ENCODE peak calls at places on chromosomes 2 and 18, in ten cellular contexts. M is stimulated activated CD4-positive, alpha-beta T cell treated with anti-CD3 and anti-CD28 coated beads, Interleukin-1b, Interleukin-23, amount 100 ng/mL, for 24 hours; Z is astrocyte of the spinal cord; L is neural crest cell; N is GM03348; R is GM12864; I is H1; S is bronchial epithelial cell; C is head of caudate nucleus; U is activated naive CD4-positive, alpha-beta T cell. Q is an unnamed sample.

GRCh38 chr2:1838426-1838825 is 94.1 kb upstream of the PXDN start:
- DNase-seq in M (no peak), Z (no peak), L (no peak), N (no peak), R (no peak), I (no peak), S (no peak), C (no peak), U (no peak), Q (no peak)

GRCh38 chr2:160687629-160688028 is 194.0 kb upstream of the RBMS1 start:
- DNase-seq in M (no peak), Z (no peak), L (no peak), N (no peak), R (no peak), I (no peak), S (no peak), C (no peak), U (no peak), Q (no peak)

GRCh38 chr2:54644236-54644635 is 79.2 kb upstream of the EML6 start:
- DNase-seq in M (no peak), Z (no peak), L (no peak), N (no peak), R (no peak), I (no peak), S (no peak), C (no peak), U (no peak), Q (no peak)

GRCh38 chr2:224412064-224412921 is 10.4 kb upstream of the FAM124B start:
- DNase-seq in M (no peak), Z (peak; percentile 32), L (no peak), N (peak; percentile 68), R (no peak), I (no peak), S (peak; percentile 61), C (no peak), U (no peak), Q (peak; percentile 52)

GRCh38 chr18:67520276-67521035 is 3.9 kb upstream of the DSEL start:
- DNase-seq in M (no peak), Z (peak; percentile 81), L (no peak), N (peak; percentile 68), R (no peak), I (no peak), S (no peak), C (no peak), U (no peak), Q (peak; percentile 40)

GRCh38 chr2:234366891-234367290 is 130.0 kb downstream of the ARL4C start:
- DNase-seq in M (no peak), Z (peak; percentile 36), L (no peak), N (peak; percentile 33), R (no peak), I (no peak), S (peak; percentile 57), C (no peak), U (no peak), Q (no peak)

GRCh38 chr2:24404582-24404981 is 44.2 kb upstream of the ITSN2 start:
- DNase-seq in M (no peak), Z (peak; percentile 42), L (no peak), N (peak; percentile 52), R (no peak), I (no peak), S (peak; percentile 14), C (no peak), U (no peak), Q (peak; percentile 69)

GRCh38 chr18:1751249-1751648 is 820.1 kb downstream of the METTL4 start:
- DNase-seq in M (no peak), Z (no peak), L (no peak), N (no peak), R (no peak), I (no peak), S (no peak), C (no peak), U (no peak), Q (no peak)

GRCh38 chr2:31235504-31235902 is 1.6 kb downstream of the EHD3 start:
- DNase-seq in M (no peak), Z (peak; percentile 90), L (no peak), N (peak; percentile 83), R (no peak), I (no peak), S (peak; percentile 64), C (no peak), U (no peak), Q (peak; percentile 90)

GRCh38 chr2:218732761-218733158 is 22.1 kb downstream of the TTLL4 start:
- DNase-seq in M (no peak), Z (peak; percentile 19), L (no peak), N (no peak), R (no peak), I (no peak), S (peak; percentile 21), C (no peak), U (no peak), Q (no peak)

GRCh38 chr2:236959876-236960275 is 125.8 kb upstream of the COPS8 start:
- DNase-seq in M (no peak), Z (no peak), L (no peak), N (peak; percentile 22), R (no peak), I (no peak), S (no peak), C (no peak), U (no peak), Q (no peak)

GRCh38 chr2:1601471-1602358 is 142.6 kb downstream of the PXDN start:
- DNase-seq in M (no peak), Z (no peak), L (peak; percentile 49), N (no peak), R (no peak), I (no peak), S (no peak), C (no peak), U (no peak), Q (no peak)

GRCh38 chr2:67463810-67464209 is 66.7 kb downstream of the ETAA1 start:
- DNase-seq in M (no peak), Z (peak; percentile 52), L (no peak), N (no peak), R (no peak), I (no peak), S (peak; percentile 98), C (no peak), U (no peak), Q (peak; percentile 93)

GRCh38 chr18:74510770-74511095 is 14.6 kb downstream of the CNDP2 start:
- DNase-seq in M (no peak), Z (no peak), L (no peak), N (no peak), R (no peak), I (no peak), S (no peak), C (no peak), U (no peak), Q (no peak)

GRCh38 chr2:143347303-143347702 is 218.1 kb downstream of the ARHGAP15 start:
- DNase-seq in M (no peak), Z (no peak), L (no peak), N (no peak), R (no peak), I (no peak), S (no peak), C (no peak), U (no peak), Q (no peak)

GRCh38 chr2:130755234-130756040 is at the start of gene AMER3:
- DNase-seq in M (no peak), Z (no peak), L (peak; percentile 32), N (no peak), R (no peak), I (peak; percentile 29), S (no peak), C (peak; percentile 29), U (no peak), Q (no peak)

GRCh38 chr2:171924170-171924942 is 2.1 kb downstream of the HAT1 start:
- DNase-seq in M (no peak), Z (no peak), L (no peak), N (no peak), R (no peak), I (no peak), S (no peak), C (no peak), U (no peak), Q (no peak)

GRCh38 chr18:77087391-77088141 is 45.0 kb downstream of the MBP start:
- DNase-seq in M (no peak), Z (peak; percentile 54), L (peak; percentile 27), N (peak; percentile 71), R (no peak), I (no peak), S (no peak), C (peak; percentile 66), U (no peak), Q (no peak)

GRCh38 chr2:73076701-73077423 is 5.3 kb upstream of the SFXN5 start:
- DNase-seq in M (no peak), Z (no peak), L (no peak), N (no peak), R (no peak), I (no peak), S (no peak), C (no peak), U (no peak), Q (no peak)

GRCh38 chr2:174611851-174612250 is 14.2 kb upstream of the WIPF1 start:
- DNase-seq in M (no peak), Z (no peak), L (no peak), N (no peak), R (no peak), I (no peak), S (no peak), C (no peak), U (no peak), Q (no peak)

GRCh38 chr2:157837851-157838441 is 38.2 kb downstream of the ACVR1 start:
- DNase-seq in M (no peak), Z (peak; percentile 35), L (no peak), N (peak; percentile 43), R (no peak), I (no peak), S (no peak), C (peak; percentile 60), U (no peak), Q (peak; percentile 25)

GRCh38 chr2:25173719-25174118 is 5.3 kb upstream of the POMC start:
- DNase-seq in M (no peak), Z (no peak), L (no peak), N (no peak), R (no peak), I (no peak), S (no peak), C (no peak), U (no peak), Q (no peak)

GRCh38 chr2:162197095-162197825 is 45.2 kb upstream of the GCG start:
- DNase-seq in M (no peak), Z (peak; percentile 79), L (no peak), N (peak; percentile 24), R (no peak), I (no peak), S (peak; percentile 65), C (no peak), U (no peak), Q (peak; percentile 24)

GRCh38 chr18:6598657-6599056 is 130.9 kb upstream of the ARHGAP28 start:
- DNase-seq in M (no peak), Z (no peak), L (no peak), N (no peak), R (no peak), I (no peak), S (no peak), C (no peak), U (no peak), Q (no peak)

GRCh38 chr2:160224060-160224459 is 24.0 kb upstream of the ITGB6 start:
- DNase-seq in M (no peak), Z (peak; percentile 98), L (no peak), N (peak; percentile 85), R (peak; percentile 43), I (no peak), S (peak; percentile 98), C (no peak), U (no peak), Q (peak; percentile 99)

GRCh38 chr18:41121116-41121826 is 833.8 kb upstream of the PIK3C3 start:
- DNase-seq in M (no peak), Z (peak; percentile 89), L (no peak), N (no peak), R (no peak), I (no peak), S (peak; percentile 49), C (no peak), U (no peak), Q (peak; percentile 78)

GRCh38 chr2:50018938-50019337 is 864.6 kb upstream of the FSHR start:
- DNase-seq in M (no peak), Z (no peak), L (no peak), N (no peak), R (no peak), I (no peak), S (peak; percentile 74), C (no peak), U (no peak), Q (no peak)